ENCODE peak calls at places on chromosomes 11 and 22, in four cellular contexts. S, L, O and Y are unnamed samples.

GRCh38 chr11:67648140-67648795 is 2.3 kb downstream of the ACY3 start:
- DNase-seq in S (no peak), L (no peak), O (peak), Y (no peak)

GRCh38 chr11:32079511-32079910 is 11.4 kb upstream of the RCN1 start:
- DNase-seq in S (no peak), L (no peak), O (no peak), Y (no peak)

GRCh38 chr11:123202155-123202714 is 7.2 kb upstream of the CLMP start:
- DNase-seq in S (no peak), L (peak), O (peak), Y (peak)

GRCh38 chr11:122512688-122513087 is 142.8 kb upstream of the UBASH3B start:
- DNase-seq in S (no peak), L (no peak), O (peak), Y (no peak)

GRCh38 chr22:43812890-43813289 is 785 bp upstream of the EFCAB6 start:
- DNase-seq in S (no peak), L (no peak), O (no peak), Y (no peak)

GRCh38 chr11:115333951-115334350 is 170.3 kb downstream of the CADM1 start:
- DNase-seq in S (no peak), L (no peak), O (no peak), Y (no peak)

GRCh38 chr11:122690801-122691649 is 35.5 kb downstream of the UBASH3B start:
- DNase-seq in S (no peak), L (peak), O (peak), Y (peak)

GRCh38 chr11:121681536-121681935 is 228.8 kb upstream of the SORL1-AS1 start:
- DNase-seq in S (no peak), L (no peak), O (no peak), Y (peak)

GRCh38 chr22:31248965-31249940 is 37.2 kb downstream of the LIMK2 start:
- DNase-seq in S (peak), L (peak), O (no peak), Y (no peak)

GRCh38 chr11:117010808-117011540 is 87.3 kb downstream of the SIK3 start:
- DNase-seq in S (no peak), L (peak), O (no peak), Y (peak)

GRCh38 chr22:22933100-22933806 is 45.6 kb downstream of the IGLL5 start:
- DNase-seq in S (no peak), L (no peak), O (no peak), Y (no peak)

GRCh38 chr11:75351541-75352416 is at the start of gene ARRB1:
- DNase-seq in S (peak), L (peak), O (peak), Y (no peak)

GRCh38 chr22:36374603-36375024 is 13.2 kb downstream of the MYH9 start:
- DNase-seq in S (no peak), L (no peak), O (no peak), Y (peak)

GRCh38 chr11:111963786-111964385 is 26.7 kb downstream of the DIXDC1 start:
- DNase-seq in S (no peak), L (no peak), O (no peak), Y (peak)

GRCh38 chr11:117143390-117143789 is 697 bp upstream of the PAFAH1B2 start:
- DNase-seq in S (peak), L (peak), O (peak), Y (peak)

GRCh38 chr11:71548716-71549151 is 514 bp downstream of the KRTAP5-9 start:
- DNase-seq in S (no peak), L (no peak), O (peak), Y (no peak)

GRCh38 chr11:62428871-62429601 is 10.2 kb downstream of the SCGB1A1 start:
- DNase-seq in S (no peak), L (peak), O (no peak), Y (no peak)

GRCh38 chr11:133695376-133695775 is 149.9 kb downstream of the SPATA19 start:
- DNase-seq in S (no peak), L (no peak), O (no peak), Y (no peak)

GRCh38 chr11:13208921-13209320 is 68.7 kb upstream of the BMAL1 start:
- DNase-seq in S (no peak), L (no peak), O (no peak), Y (no peak)

GRCh38 chr22:22982616-22983015 is 87.7 kb upstream of the GNAZ start:
- DNase-seq in S (no peak), L (no peak), O (no peak), Y (no peak)

GRCh38 chr11:103532133-103532788 is 423.0 kb downstream of the DYNC2H1 start:
- DNase-seq in S (no peak), L (peak), O (no peak), Y (peak)

DNA sequence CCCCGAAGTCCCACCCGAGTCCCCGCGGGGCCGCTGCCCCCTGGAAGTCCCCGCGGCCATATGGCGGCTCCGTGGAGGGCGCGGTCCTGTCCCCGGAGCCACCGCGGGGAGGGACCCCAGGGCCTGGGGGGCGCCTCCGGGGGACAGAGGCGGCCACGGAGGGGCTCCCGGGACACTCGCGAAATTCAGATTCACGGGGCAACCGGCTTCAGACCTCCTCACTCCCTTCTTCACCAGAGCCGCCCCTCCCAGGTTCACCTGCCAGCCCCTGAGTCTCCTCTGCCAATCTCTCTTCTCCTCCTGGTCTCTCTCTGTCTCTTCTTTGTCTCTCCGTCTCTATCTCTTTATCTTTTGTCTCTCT is 28.2 kb upstream of the TOLLIP start:
- DNase-seq in S (no peak), L (no peak), O (no peak), Y (no peak)
- H3K4me3 ChIP-seq in S (peak), L (no peak), O (peak), Y (no peak)

GRCh38 chr11:35717043-35717442 is 54.5 kb downstream of the TRIM44 start:
- DNase-seq in S (no peak), L (no peak), O (peak), Y (no peak)
- TF ChIP-seq CTCF in S (no peak), L (peak), O (peak), Y (peak)

DNA sequence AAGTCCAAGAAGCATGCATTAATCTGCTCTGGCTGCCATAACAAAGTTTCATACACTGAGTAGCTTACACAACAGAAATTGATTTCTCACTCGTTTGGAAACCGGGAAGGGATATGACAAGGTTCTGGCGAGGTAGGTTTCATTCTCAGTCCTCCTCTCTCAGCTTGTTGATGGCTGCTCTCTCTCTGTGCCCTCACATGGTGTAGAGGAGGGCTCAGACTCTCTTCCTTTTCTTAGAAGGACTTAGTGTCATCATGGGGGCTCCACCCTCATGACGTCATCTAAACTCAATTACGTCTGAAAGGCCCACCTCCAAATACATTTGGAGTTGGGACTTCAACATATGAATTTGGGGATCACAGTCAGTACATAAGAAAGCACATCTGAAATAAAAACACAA is 18.6 kb downstream of the GLYATL1 start:
- DNase-seq in S (no peak), L (no peak), O (no peak), Y (peak)
- H3K4me3 ChIP-seq in S (no peak), L (no peak), O (no peak), Y (no peak)

GRCh38 chr22:21020802-21021429 is 6.0 kb downstream of the P2RX6 start:
- DNase-seq in S (no peak), L (peak), O (peak), Y (no peak)
- TF ChIP-seq CTCF in S (no peak), L (peak), O (peak), Y (peak)

DNA sequence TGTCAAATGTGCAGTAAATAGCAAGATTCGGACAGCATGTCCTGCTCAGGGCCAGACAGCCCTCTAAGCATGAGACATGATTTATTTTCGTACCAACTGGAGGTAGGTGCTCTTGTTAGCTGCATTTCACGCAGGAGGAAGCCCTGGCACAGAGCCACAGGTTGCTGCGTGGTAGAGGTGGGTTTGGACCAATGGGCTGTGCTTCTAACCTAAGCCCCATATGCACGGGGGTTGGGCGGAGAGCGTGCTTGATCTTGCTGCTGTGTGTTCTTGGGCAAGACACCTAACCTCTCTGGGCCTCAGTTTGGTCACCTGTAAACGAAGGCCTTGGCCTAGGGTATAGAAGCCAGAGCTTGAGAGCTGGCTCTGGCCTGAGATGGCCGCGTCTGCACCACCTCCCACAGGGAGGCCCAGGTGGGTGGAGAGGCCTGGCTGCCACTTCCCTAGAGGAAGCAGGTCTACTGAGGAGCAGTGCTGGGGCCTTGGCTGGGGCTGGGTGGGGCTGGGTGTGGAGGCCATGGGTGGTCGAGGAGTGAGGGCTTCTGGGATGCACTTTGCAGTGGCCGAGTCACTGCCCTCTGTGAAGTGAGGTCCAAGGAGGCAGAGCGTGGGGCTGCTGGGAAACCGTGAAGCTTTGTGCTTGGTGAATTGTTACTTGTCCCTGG is 38.5 kb upstream of the GRAMD4 start:
- DNase-seq in S (peak), L (no peak), O (no peak), Y (no peak)
- H3K4me3 ChIP-seq in S (no peak), L (no peak), O (no peak), Y (no peak)

DNA sequence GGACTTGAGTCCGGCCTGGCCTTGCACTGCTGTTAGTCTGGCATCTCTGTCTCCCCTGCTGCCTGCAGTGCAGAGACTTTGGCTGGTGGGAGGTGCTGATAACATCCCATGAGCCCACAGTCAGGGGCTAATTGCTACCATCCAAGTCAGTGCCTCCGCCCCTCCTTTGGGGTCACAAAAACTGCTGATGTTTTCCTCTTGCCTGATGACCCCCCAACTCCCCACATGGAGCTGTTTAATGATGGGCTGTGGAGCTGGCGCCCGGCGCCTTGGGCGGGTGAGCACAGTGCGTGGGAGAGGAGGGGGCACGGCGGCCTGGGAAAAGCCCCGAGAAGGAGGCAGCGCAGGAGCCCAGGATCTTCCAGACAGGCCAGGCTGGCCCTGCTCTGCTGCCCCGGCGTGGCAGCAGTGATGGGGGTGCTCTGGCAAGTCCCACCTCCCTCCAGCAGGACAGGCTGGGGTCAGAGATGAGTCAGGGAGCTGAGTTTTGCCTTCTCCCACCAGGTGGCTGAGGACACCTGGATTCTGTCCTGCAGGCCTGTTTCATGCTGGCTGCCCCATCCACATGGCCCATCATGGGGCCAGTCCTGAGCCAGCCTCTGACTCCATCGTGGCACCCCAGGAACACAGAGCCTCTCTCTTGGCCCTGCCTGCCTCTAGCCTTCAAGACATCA is 43.8 kb downstream of the NECTIN1 start:
- DNase-seq in S (no peak), L (no peak), O (no peak), Y (no peak)
- TF ChIP-seq CTCF in S (no peak), L (no peak), O (no peak), Y (no peak)

GRCh38 chr22:38505595-38506117 is 455 bp downstream of the DDX17 start:
- DNase-seq in S (peak), L (peak), O (peak), Y (peak)

GRCh38 chr22:38504731-38505594 is 1.1 kb downstream of the DDX17 start:
- DNase-seq in S (peak), L (peak), O (peak), Y (peak)

GRCh38 chr22:38503021-38503420 is 3.1 kb downstream of the DDX17 start:
- DNase-seq in S (no peak), L (no peak), O (no peak), Y (no peak)

GRCh38 chr22:38497869-38498268 is 8.2 kb downstream of the DDX17 start:
- DNase-seq in S (no peak), L (no peak), O (no peak), Y (no peak)

GRCh38 chr22:38501797-38502672 is 4.1 kb downstream of the DDX17 start:
- DNase-seq in S (no peak), L (no peak), O (no peak), Y (no peak)
- H3K4me3 ChIP-seq in S (no peak), L (peak), O (peak), Y (no peak)

DNA sequence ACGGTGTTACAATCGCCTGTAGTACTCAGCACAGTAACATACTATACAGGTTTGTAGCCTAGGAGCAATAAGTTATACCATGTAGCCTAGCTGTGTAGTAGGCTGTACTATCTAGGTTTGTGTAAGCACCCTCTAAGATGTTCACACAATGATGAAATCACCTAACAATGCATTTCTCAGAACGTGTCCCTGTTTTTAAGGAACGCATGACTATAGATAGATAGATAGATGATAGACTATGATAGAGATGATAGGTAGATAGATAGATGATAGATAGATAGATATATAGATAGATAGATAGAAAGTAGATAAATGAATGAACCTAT is 203.9 kb downstream of the FAM76B start:
- DNase-seq in S (no peak), L (no peak), O (no peak), Y (no peak)
- TF ChIP-seq CTCF in S (no peak), L (no peak), O (no peak), Y (no peak)

DNA sequence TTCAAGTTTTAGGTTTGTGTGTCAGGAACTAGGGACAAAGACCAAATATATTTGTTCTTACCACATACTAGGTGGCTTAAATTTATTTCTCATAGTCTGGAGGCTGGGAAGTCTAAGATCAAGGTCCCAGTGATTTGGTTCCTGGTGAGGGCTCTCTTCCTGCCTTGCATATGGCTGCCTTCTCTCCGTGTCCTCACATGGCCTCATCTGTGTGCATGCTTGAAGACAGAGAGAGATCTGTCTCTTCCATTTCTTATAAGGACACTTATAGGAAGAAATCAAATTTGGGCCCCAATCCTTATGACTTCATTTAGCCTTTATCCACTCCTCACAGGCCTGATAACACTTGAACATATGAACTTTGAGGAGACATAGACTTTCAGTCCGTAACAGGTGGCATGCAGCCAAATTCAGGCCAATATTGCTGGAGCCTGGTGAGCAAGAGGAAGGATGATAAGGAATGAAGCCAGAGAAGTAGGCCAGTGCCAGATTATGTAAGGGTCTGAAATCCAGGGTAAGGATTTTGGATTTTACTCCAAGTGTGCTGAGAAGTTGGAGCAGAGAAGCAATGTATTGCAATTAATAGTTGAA is 35.1 kb downstream of the TTC17 start:
- DNase-seq in S (peak), L (peak), O (no peak), Y (peak)
- H3K4me3 ChIP-seq in S (no peak), L (no peak), O (no peak), Y (no peak)